ENCODE peak calls at places on chromosomes 6 and 20, in seven cellular contexts. T, I, D, E, J, V and N are unnamed samples.

GRCh38 chr6:123454448-123454847 is 182.3 kb downstream of the TRDN start:
- DNase-seq in D (no peak), J (no peak), T (no peak), V (no peak), I (no peak), E (no peak), N (no peak)

GRCh38 chr6:147131728-147132127 is 72.5 kb upstream of the STXBP5 start:
- DNase-seq in V (no peak), D (no peak), I (no peak), J (no peak), T (no peak), E (no peak), N (no peak)

GRCh38 chr6:45350186-45350585 is 22.1 kb downstream of the RUNX2 start:
- DNase-seq in J (no peak), D (no peak), E (no peak), V (no peak), T (no peak), I (no peak), N (no peak)

GRCh38 chr6:27168108-27168507 is 79.4 kb upstream of the PRSS16 start:
- DNase-seq in J (no peak), D (no peak), V (no peak), E (no peak), I (no peak), T (no peak), N (no peak)

GRCh38 chr20:6920991-6921613 is 153.6 kb downstream of the BMP2 start:
- DNase-seq in V (no peak), E (no peak), D (no peak), T (no peak), I (no peak), J (no peak), N (no peak)

GRCh38 chr6:56808871-56809359 is 146.0 kb upstream of the BEND6 start:
- DNase-seq in E (peak; percentile 27), J (peak; percentile 50), I (no peak), V (peak; percentile 80), T (no peak), D (no peak), N (no peak)

GRCh38 chr6:39452306-39452705 is 129.8 kb upstream of the KCNK16 start:
- DNase-seq in V (no peak), T (no peak), J (no peak), D (no peak), E (peak; percentile 54), I (no peak), N (no peak)

GRCh38 chr20:53512076-53512475 is 81.6 kb downstream of the ZNF217 start:
- DNase-seq in T (no peak), J (no peak), D (no peak), E (no peak), V (no peak), I (no peak), N (no peak)

GRCh38 chr6:78844899-78845298 is 22.5 kb upstream of the IRAK1BP1 start:
- DNase-seq in V (no peak), T (no peak), J (no peak), E (no peak), I (no peak), D (no peak), N (no peak)

GRCh38 chr6:21595265-21595950 is 1.9 kb downstream of the SOX4 start:
- DNase-seq in J (peak; percentile 19), E (peak; percentile 30), T (peak; percentile 68), D (no peak), I (peak; percentile 42), V (no peak), N (peak; percentile 38)

GRCh38 chr6:75098709-75099108 is 107.1 kb downstream of the COL12A1 start:
- DNase-seq in E (peak; percentile 87), T (no peak), J (peak; percentile 91), V (peak; percentile 75), I (no peak), D (no peak), N (peak; percentile 61)

GRCh38 chr20:46814366-46815232 is 80.0 kb upstream of the EYA2 start:
- DNase-seq in D (no peak), T (no peak), E (peak; percentile 91), J (peak; percentile 18), V (peak; percentile 49), I (peak; percentile 29), N (no peak)

GRCh38 chr6:90080876-90081464 is 186.7 kb downstream of the GJA10 start:
- DNase-seq in I (no peak), D (peak; percentile 42), J (no peak), T (no peak), E (no peak), V (no peak), N (no peak)

GRCh38 chr20:10309326-10309725 is 90.7 kb downstream of the SNAP25 start:
- DNase-seq in V (peak; percentile 83), D (no peak), E (peak; percentile 64), J (peak; percentile 53), T (no peak), I (no peak), N (no peak)

GRCh38 chr20:56606174-56606945 is 22.7 kb upstream of the TFAP2C start:
- DNase-seq in J (no peak), E (no peak), V (no peak), T (peak; percentile 56), I (no peak), D (no peak), N (peak; percentile 72)